ENCODE peak calls at places on chromosome 7, in five cellular contexts. U is gastrocnemius medialis, J is neural progenitor cell, S is tibial artery, Y is heart left ventricle. V is an unnamed sample.

GRCh38 chr7:32536585-32536984 is 41.3 kb downstream of the AVL9 start:
- DNase-seq in U (no peak), J (no peak), S (no peak), Y (no peak), V (no peak)

GRCh38 chr7:149125189-149125863 is 798 bp downstream of the ZNF425 start:
- DNase-seq in U (no peak), J (no peak), S (no peak), Y (no peak), V (no peak)

GRCh38 chr7:66930341-66930740 is 9.3 kb downstream of the TMEM248 start:
- DNase-seq in U (no peak), J (peak; percentile 83), S (no peak), Y (no peak), V (no peak)

GRCh38 chr7:64888901-64889685 is 14.0 kb upstream of the ZNF273 start:
- DNase-seq in U (no peak), J (peak; percentile 4), S (no peak), Y (peak; percentile 42), V (no peak)

GRCh38 chr7:65438593-65438992 is 64.9 kb downstream of the ZNF92 start:
- DNase-seq in U (no peak), J (no peak), S (no peak), Y (no peak), V (peak; percentile 64)

GRCh38 chr7:132258231-132258630 is 318.0 kb downstream of the PLXNA4 start:
- DNase-seq in U (no peak), J (no peak), S (no peak), Y (no peak), V (no peak)

GRCh38 chr7:113831509-113831908 is 87.3 kb downstream of the PPP1R3A start:
- DNase-seq in U (no peak), J (no peak), S (no peak), Y (no peak), V (no peak)

GRCh38 chr7:1537631-1538412 is 7.3 kb downstream of the MAFK start:
- DNase-seq in U (peak; percentile 67), J (peak; percentile 83), S (peak; percentile 99), Y (peak; percentile 95), V (peak; percentile 96)

GRCh38 chr7:40535678-40536077 is 400.9 kb downstream of the SUGCT start:
- DNase-seq in U (no peak), J (no peak), S (no peak), Y (no peak), V (no peak)

GRCh38 chr7:5776894-5777645 is 4.4 kb downstream of the RNF216 start:
- DNase-seq in U (no peak), J (no peak), S (no peak), Y (no peak), V (no peak)

GRCh38 chr7:5284304-5285281 is 1.9 kb downstream of the SLC29A4 start:
- DNase-seq in U (no peak), J (peak; percentile 88), S (no peak), Y (no peak), V (no peak)

GRCh38 chr7:9978111-9979064 is 995.3 kb upstream of the PHF14 start:
- DNase-seq in U (no peak), J (no peak), S (no peak), Y (no peak), V (no peak)

GRCh38 chr7:9981950-9982349 is 991.7 kb upstream of the PHF14 start:
- DNase-seq in U (no peak), J (no peak), S (no peak), Y (no peak), V (no peak)

DNA sequence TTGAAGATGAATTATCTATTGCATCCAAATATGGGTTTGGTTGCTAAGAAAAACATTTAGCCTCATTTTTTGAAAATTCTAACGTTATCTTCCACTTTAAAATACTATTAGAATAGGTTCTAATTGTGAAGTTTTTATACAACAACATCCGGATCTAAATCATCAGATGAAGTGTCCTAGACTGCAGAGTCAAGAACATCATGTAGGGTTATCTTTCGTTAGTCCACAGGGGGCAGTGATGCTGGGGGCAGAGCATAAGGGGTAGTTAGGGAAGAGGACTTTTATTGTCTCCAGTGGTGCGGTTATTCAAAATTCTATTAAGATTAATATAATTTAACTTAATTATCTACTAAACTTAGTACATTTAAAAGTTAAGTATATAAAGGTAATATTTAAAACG is 990.6 kb upstream of the PHF14 start:
- DNase-seq in U (no peak), J (no peak), S (no peak), Y (no peak), V (no peak)
- TF ChIP-seq CTCF in U (no peak), J (peak; percentile 24), S (no peak), Y (no peak), V (no peak)

GRCh38 chr7:44618754-44619153 is 12.3 kb downstream of the OGDH start:
- DNase-seq in U (no peak), J (no peak), S (no peak), Y (no peak), V (no peak)

GRCh38 chr7:44615793-44616192 is 9.4 kb downstream of the OGDH start:
- DNase-seq in U (no peak), J (no peak), S (no peak), Y (no peak), V (no peak)

GRCh38 chr7:44616545-44616944 is 10.1 kb downstream of the OGDH start:
- DNase-seq in U (no peak), J (no peak), S (no peak), Y (no peak), V (no peak)

GRCh38 chr7:44618045-44618444 is 11.6 kb downstream of the OGDH start:
- DNase-seq in U (no peak), J (no peak), S (no peak), Y (no peak), V (no peak)

DNA sequence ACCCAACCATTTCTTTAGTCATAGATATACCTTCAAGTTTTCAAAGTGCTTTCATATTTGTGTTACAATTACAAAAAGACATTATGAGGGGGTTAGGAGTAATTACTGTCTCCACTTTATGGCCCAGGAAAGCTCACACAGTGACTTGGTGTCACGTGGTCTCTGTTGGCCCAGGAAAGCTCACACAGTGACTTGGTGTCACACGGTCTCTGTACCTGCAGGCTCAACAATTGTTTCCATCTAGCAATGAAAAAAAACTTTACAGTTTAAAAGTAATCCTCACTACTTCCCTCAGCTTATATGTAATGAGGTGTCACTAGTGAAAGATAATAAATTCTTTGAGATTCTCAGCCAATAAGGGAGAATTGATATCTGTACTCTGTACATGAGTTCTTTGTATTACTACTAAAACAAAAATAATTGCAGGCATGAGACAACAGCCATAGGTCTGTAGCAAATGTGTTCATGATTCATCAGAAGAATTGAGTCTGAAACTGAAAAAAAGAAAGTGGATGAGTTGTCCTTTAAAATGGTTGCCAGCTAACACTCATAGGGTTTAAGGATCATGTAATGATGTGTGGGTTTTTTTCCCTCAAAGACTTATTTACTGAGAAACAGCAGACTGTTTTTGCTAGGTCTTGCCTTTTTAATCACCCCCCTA is 10.9 kb downstream of the OGDH start:
- DNase-seq in U (no peak), J (no peak), S (no peak), Y (no peak), V (no peak)
- H3K27ac ChIP-seq in U (peak overlapping the region; percentile 71), J (no peak overlapping the region), S (no peak overlapping the region), Y (peak overlapping the region; percentile 16), V (no peak overlapping the region)

GRCh38 chr7:156650042-156650441 is 9.5 kb downstream of the RNF32 start:
- DNase-seq in U (no peak), J (peak; percentile 57), S (no peak), Y (no peak), V (no peak)

GRCh38 chr7:156655232-156655628 is 14.7 kb downstream of the RNF32 start:
- DNase-seq in U (no peak), J (no peak), S (no peak), Y (no peak), V (no peak)

GRCh38 chr7:156652886-156653568 is 12.5 kb downstream of the RNF32 start:
- DNase-seq in U (no peak), J (no peak), S (no peak), Y (no peak), V (no peak)

GRCh38 chr7:156654511-156655231 is 14.1 kb downstream of the RNF32 start:
- DNase-seq in U (no peak), J (peak; percentile 58), S (no peak), Y (no peak), V (no peak)

DNA sequence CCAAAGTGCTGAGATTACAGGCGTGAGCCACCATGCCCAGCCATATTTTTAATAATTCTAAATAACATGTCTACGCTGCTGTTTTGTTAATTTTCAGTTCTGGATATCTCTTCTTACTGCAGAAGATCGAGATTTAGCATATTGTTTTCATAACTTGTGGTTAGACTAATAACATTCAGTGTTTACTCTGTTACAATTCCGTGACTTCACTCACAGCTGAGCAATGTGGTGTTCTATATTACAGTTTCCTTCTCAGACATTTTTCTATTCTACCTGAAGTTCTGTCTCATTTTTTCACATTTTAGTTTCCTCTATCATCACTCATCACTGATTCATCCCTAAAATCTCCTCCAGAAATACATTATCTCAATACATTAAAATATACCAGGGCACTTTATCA is 10.9 kb downstream of the RNF32 start:
- DNase-seq in U (no peak), J (no peak), S (no peak), Y (no peak), V (no peak)
- H3K27me3 ChIP-seq in U (peaks cover 6% of the 10 kb centered on the region), J (no peaks in the 10 kb centered on the region), S (no peaks in the 10 kb centered on the region), Y (no peaks in the 10 kb centered on the region), V (no peaks in the 10 kb centered on the region)

GRCh38 chr7:29884399-29885272 is 78.3 kb downstream of the WIPF3 start:
- DNase-seq in U (no peak), J (no peak), S (no peak), Y (no peak), V (peak; percentile 26)
- TF ChIP-seq CTCF in U (no peak), J (peak; percentile 47), S (no peak), Y (no peak), V (no peak)

GRCh38 chr7:95244616-95245015 is 79.7 kb downstream of the PON1 start:
- DNase-seq in U (no peak), J (no peak), S (no peak), Y (no peak), V (no peak)

GRCh38 chr7:95245828-95246227 is 78.5 kb downstream of the PON1 start:
- DNase-seq in U (no peak), J (no peak), S (no peak), Y (no peak), V (no peak)

GRCh38 chr7:95238252-95238938 is 85.9 kb downstream of the PON1 start:
- DNase-seq in U (no peak), J (no peak), S (no peak), Y (no peak), V (no peak)

DNA sequence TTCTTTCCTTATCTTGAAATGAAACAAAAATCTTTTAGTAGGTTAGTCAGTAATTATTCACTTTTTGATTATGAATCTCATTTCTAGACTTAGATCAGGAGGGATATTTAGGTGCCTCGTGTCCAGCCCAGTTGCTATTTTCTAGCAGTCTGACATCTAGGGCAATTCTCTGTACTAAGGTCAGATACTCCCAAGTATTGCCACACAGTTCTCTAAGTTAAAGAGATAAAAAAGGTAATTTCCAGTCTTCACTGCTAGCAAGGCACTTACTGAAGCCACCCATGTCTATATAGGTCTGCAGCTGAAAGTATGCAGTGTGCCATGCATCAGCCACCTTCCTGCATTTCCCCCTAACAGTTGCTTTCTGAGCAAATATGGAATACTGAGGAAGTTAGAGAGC is 83.4 kb downstream of the PON1 start:
- DNase-seq in U (no peak), J (no peak), S (no peak), Y (no peak), V (no peak)
- H3K27ac ChIP-seq in U (no peak overlapping the region), J (no peak overlapping the region), S (no peak overlapping the region), Y (no peak overlapping the region), V (no peak overlapping the region)

DNA sequence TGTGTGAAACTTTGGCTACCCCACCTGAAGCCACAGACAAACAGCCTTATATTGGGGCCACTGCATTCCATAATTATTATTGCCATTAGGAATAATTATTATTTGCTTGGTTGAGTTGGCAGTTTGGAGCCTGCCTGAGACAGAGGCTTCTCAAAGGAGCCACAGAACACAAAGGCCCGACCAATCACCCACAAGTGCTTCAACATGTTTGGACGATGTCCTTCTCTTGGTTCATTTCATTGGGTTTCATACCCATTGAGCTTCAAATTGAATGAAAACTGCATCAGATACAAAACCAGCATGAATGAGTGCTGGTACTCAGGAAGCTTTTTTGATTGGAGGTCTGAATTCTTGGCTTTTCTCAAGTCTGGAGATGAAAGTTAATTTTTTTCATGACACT is 168.3 kb downstream of the CREB5 start:
- DNase-seq in U (no peak), J (no peak), S (no peak), Y (no peak), V (no peak)
- H3K27me3 ChIP-seq in U (no peaks in the 10 kb centered on the region), J (no peaks in the 10 kb centered on the region), S (no peaks in the 10 kb centered on the region), Y (no peaks in the 10 kb centered on the region), V (no peaks in the 10 kb centered on the region)

V was measured in uterus.